ENCODE peak calls at places on chromosome 10, in eight cellular contexts. I, U, X, N, V, E, K and Z are unnamed samples.

GRCh38 chr10:3481000-3481335 is 304.0 kb downstream of the KLF6 start:
- DNase-seq in V (no peak), I (no peak), U (no peak), X (no peak), K (no peak), N (no peak), E (no peak), Z (no peak)

GRCh38 chr10:59434463-59435326 is 72.3 kb upstream of the FAM13C start:
- DNase-seq in E (no peak), N (no peak), K (no peak), V (no peak), U (no peak), X (no peak), I (no peak), Z (no peak)

GRCh38 chr10:86341361-86341811 is 25.2 kb downstream of the GRID1 start:
- DNase-seq in X (no peak), I (no peak), V (no peak), K (no peak), E (no peak), U (no peak), N (no peak), Z (peak; percentile 71)

GRCh38 chr10:131555406-131555805 is 243.9 kb upstream of the TCERG1L start:
- DNase-seq in N (no peak), X (no peak), V (no peak), I (no peak), E (no peak), U (no peak), K (no peak), Z (no peak)

GRCh38 chr10:110083884-110084283 is 76.1 kb downstream of the ADD3 start:
- DNase-seq in E (no peak), N (no peak), K (no peak), X (no peak), U (no peak), I (no peak), V (no peak), Z (no peak)

GRCh38 chr10:19745672-19746071 is 70.6 kb upstream of the PLXDC2 start:
- DNase-seq in U (no peak), N (no peak), I (no peak), K (no peak), X (no peak), V (no peak), E (no peak), Z (no peak)

GRCh38 chr10:81920213-81920829 is 45.3 kb downstream of the NRG3 start:
- DNase-seq in K (peak; percentile 55), I (peak; percentile 6), X (no peak), V (peak; percentile 21), E (peak; percentile 3), U (peak; percentile 26), N (no peak), Z (peak; percentile 62)

GRCh38 chr10:46022978-46023702 is 7.3 kb downstream of the NCOA4 start:
- DNase-seq in E (peak; percentile 82), I (peak; percentile 68), N (peak; percentile 69), U (no peak), X (peak; percentile 97), V (peak; percentile 97), K (peak; percentile 92), Z (peak; percentile 92)

GRCh38 chr10:12321641-12322040 is 27.7 kb upstream of the CAMK1D start:
- DNase-seq in I (no peak), U (no peak), N (no peak), K (no peak), E (no peak), X (no peak), V (no peak), Z (no peak)

GRCh38 chr10:102796407-102797176 is 40.6 kb downstream of the CYP17A1 start:
- DNase-seq in X (peak; percentile 90), K (no peak), E (peak; percentile 66), N (peak; percentile 14), V (peak; percentile 77), I (peak; percentile 52), U (peak; percentile 81), Z (no peak)

GRCh38 chr10:119030421-119031250 is 1.1 kb downstream of the NANOS1 start:
- DNase-seq in X (peak; percentile 56), U (peak; percentile 88), K (peak; percentile 69), E (peak; percentile 79), N (peak; percentile 11), I (peak; percentile 61), V (peak; percentile 81), Z (peak; percentile 82)

GRCh38 chr10:103666109-103666508 is 172.6 kb downstream of the NEURL1 start:
- DNase-seq in N (no peak), I (no peak), E (no peak), V (peak; percentile 56), U (no peak), K (peak; percentile 36), X (no peak), Z (peak; percentile 91)

GRCh38 chr10:124875596-124875995 is 66.3 kb upstream of the ZRANB1 start:
- DNase-seq in N (no peak), E (no peak), K (no peak), X (no peak), V (no peak), U (no peak), I (no peak), Z (no peak)

GRCh38 chr10:118046491-118047362 is at the start of gene RAB11FIP2:
- DNase-seq in K (peak; percentile 94), U (peak; percentile 92), E (peak; percentile 96), X (peak; percentile 97), I (peak; percentile 86), V (peak; percentile 88), N (peak; percentile 89), Z (peak; percentile 94)

GRCh38 chr10:34615770-34616169 is 199.3 kb downstream of the PARD3 start:
- DNase-seq in N (no peak), I (no peak), E (peak; percentile 23), K (no peak), U (peak; percentile 76), V (peak; percentile 32), X (no peak), Z (no peak)

GRCh38 chr10:97718178-97718577 is 4.6 kb downstream of the MARVELD1 start:
- DNase-seq in U (no peak), V (peak; percentile 65), K (no peak), N (no peak), X (no peak), I (no peak), E (no peak), Z (peak; percentile 18)

GRCh38 chr10:79027147-79028055 is 41.4 kb upstream of the ZMIZ1 start:
- DNase-seq in U (no peak), N (no peak), V (no peak), K (no peak), I (no peak), X (peak; percentile 29), E (no peak), Z (no peak)

GRCh38 chr10:62022830-62023229 is 121.3 kb downstream of the ARID5B start:
- DNase-seq in V (no peak), X (no peak), I (no peak), E (no peak), U (no peak), K (no peak), N (no peak), Z (no peak)

GRCh38 chr10:61904711-61905445 is 3.4 kb downstream of the ARID5B start:
- DNase-seq in I (no peak), U (peak; percentile 93), V (peak; percentile 73), X (no peak), N (peak; percentile 37), E (peak; percentile 69), K (no peak), Z (peak; percentile 68)

GRCh38 chr10:420154-421121 is 269.0 kb downstream of the DIP2C start:
- DNase-seq in I (no peak), U (no peak), X (no peak), N (no peak), E (no peak), V (no peak), K (no peak), Z (no peak)

GRCh38 chr10:6014241-6014761 is 37.0 kb upstream of the IL15RA start:
- DNase-seq in V (peak; percentile 90), E (peak; percentile 72), U (peak; percentile 87), N (peak; percentile 24), K (peak; percentile 65), X (no peak), I (peak; percentile 44), Z (peak; percentile 65)

GRCh38 chr10:15541376-15541775 is 170.3 kb upstream of the FAM171A1 start:
- DNase-seq in U (no peak), N (no peak), E (no peak), I (no peak), K (no peak), V (no peak), X (no peak), Z (no peak)

GRCh38 chr10:71232089-71232998 is 20.0 kb downstream of the UNC5B start:
- DNase-seq in E (no peak), X (peak; percentile 64), V (no peak), I (no peak), N (no peak), K (no peak), U (no peak), Z (no peak)

GRCh38 chr10:68272833-68273232 is 40.9 kb upstream of the ATOH7 start:
- DNase-seq in K (no peak), U (no peak), I (no peak), V (no peak), X (no peak), N (no peak), E (no peak), Z (no peak)

GRCh38 chr10:73968101-73968515 is 29.8 kb upstream of the VCL start:
- DNase-seq in N (no peak), E (no peak), X (no peak), I (no peak), K (peak; percentile 14), V (no peak), U (no peak), Z (no peak)

GRCh38 chr10:79053481-79054202 is 15.1 kb upstream of the ZMIZ1 start:
- DNase-seq in K (no peak), U (no peak), I (no peak), V (no peak), X (peak; percentile 10), N (no peak), E (no peak), Z (peak; percentile 16)

GRCh38 chr10:89207181-89207800 is at the start of gene CH25H:
- DNase-seq in V (peak; percentile 61), E (peak; percentile 34), U (peak; percentile 22), X (peak; percentile 89), N (no peak), K (peak; percentile 68), I (no peak), Z (peak; percentile 67)

GRCh38 chr10:72275351-72276012 is 1.8 kb downstream of the DDIT4 start:
- DNase-seq in N (no peak), K (no peak), I (no peak), V (no peak), U (peak; percentile 29), E (no peak), X (no peak), Z (no peak)